ENCODE peak calls at places on chromosome 10, in six cellular contexts. L is tibial artery; V is ascending aorta; X is stimulated activated effector memory CD8-positive, alpha-beta T cell treated with anti-CD3 and anti-CD28 coated beads, Interleukin-12 subunit alpha, Interleukin-12 subunit beta, amount 100 ng/mL, for 72 hours; R is activated CD4-positive, alpha-beta T cell treated with anti-CD3 and anti-CD28 coated beads for 24 hours; W is thoracic aorta. M is an unnamed sample.

GRCh38 chr10:13338337-13339128 is 9.6 kb downstream of the SEPHS1 start:
- DNase-seq in L (no peak), V (no peak), X (no peak), R (no peak), W (no peak), M (no peak)

GRCh38 chr10:129905553-129905952 is 58.5 kb downstream of the EBF3 start:
- DNase-seq in L (no peak), V (no peak), X (no peak), R (no peak), W (no peak), M (no peak)

GRCh38 chr10:86269332-86269731 is 97.3 kb downstream of the GRID1 start:
- DNase-seq in L (no peak), V (no peak), X (no peak), R (no peak), W (no peak), M (no peak)

GRCh38 chr10:72186633-72187330 is 29.0 kb upstream of the ANAPC16 start:
- DNase-seq in L (peak; percentile 54), V (no peak), X (no peak), R (no peak), W (no peak), M (no peak)

GRCh38 chr10:116974442-116975005 is 30.5 kb downstream of the SHTN1 start:
- DNase-seq in L (no peak), V (no peak), X (no peak), R (no peak), W (no peak), M (no peak)

GRCh38 chr10:70530315-70530714 is 51.7 kb downstream of the PALD1 start:
- DNase-seq in L (no peak), V (no peak), X (no peak), R (no peak), W (no peak), M (no peak)

GRCh38 chr10:106043833-106044232 is 1120.7 kb downstream of the SORCS1 start:
- DNase-seq in L (no peak), V (no peak), X (no peak), R (no peak), W (no peak), M (no peak)

GRCh38 chr10:97333351-97333600 is 1.3 kb downstream of the FRAT2 start:
- DNase-seq in L (no peak), V (no peak), X (no peak), R (no peak), W (no peak), M (no peak)

GRCh38 chr10:110358869-110359629 is 54.3 kb upstream of the SMNDC1 start:
- DNase-seq in L (no peak), V (no peak), X (no peak), R (no peak), W (no peak), M (no peak)

GRCh38 chr10:74586088-74586585 is 240.3 kb upstream of the KAT6B start:
- DNase-seq in L (no peak), V (no peak), X (peak; percentile 59), R (no peak), W (no peak), M (no peak)

GRCh38 chr10:6536102-6536501 is 44.0 kb downstream of the PRKCQ start:
- DNase-seq in L (no peak), V (no peak), X (no peak), R (no peak), W (no peak), M (no peak)

GRCh38 chr10:70760271-70760787 is 24.8 kb downstream of the TBATA start:
- DNase-seq in L (no peak), V (no peak), X (no peak), R (no peak), W (no peak), M (no peak)

GRCh38 chr10:13716161-13717071 is 129.7 kb downstream of the PRPF18 start:
- DNase-seq in L (no peak), V (no peak), X (no peak), R (no peak), W (no peak), M (no peak)

GRCh38 chr10:58590152-58590551 is 77.5 kb downstream of the BICC1 start:
- DNase-seq in L (peak; percentile 54), V (no peak), X (no peak), R (no peak), W (no peak), M (no peak)

GRCh38 chr10:85105614-85106013 is 777.2 kb downstream of the CCSER2 start:
- DNase-seq in L (no peak), V (no peak), X (no peak), R (no peak), W (no peak), M (no peak)

GRCh38 chr10:49282879-49283321 is 16.1 kb upstream of the C10orf71 start:
- DNase-seq in L (no peak), V (no peak), X (no peak), R (no peak), W (no peak), M (no peak)

GRCh38 chr10:131131726-131132561 is 179.6 kb downstream of the TCERG1L start:
- DNase-seq in L (no peak), V (no peak), X (no peak), R (no peak), W (no peak), M (no peak)

GRCh38 chr10:121002586-121003205 is 151.5 kb downstream of the WDR11 start:
- DNase-seq in L (no peak), V (no peak), X (no peak), R (no peak), W (no peak), M (no peak)

GRCh38 chr10:59995862-59996261 is 89.5 kb upstream of the CCDC6 start:
- DNase-seq in L (no peak), V (no peak), X (no peak), R (no peak), W (no peak), M (no peak)

GRCh38 chr10:122263971-122264370 is 7.1 kb upstream of the BTBD16 start:
- DNase-seq in L (no peak), V (no peak), X (no peak), R (no peak), W (no peak), M (no peak)

GRCh38 chr10:131184503-131184902 is 127.0 kb downstream of the TCERG1L start:
- DNase-seq in L (no peak), V (no peak), X (no peak), R (no peak), W (no peak), M (no peak)

GRCh38 chr10:77893386-77893785 is 33.2 kb downstream of the DLG5 start:
- DNase-seq in L (no peak), V (no peak), X (no peak), R (no peak), W (no peak), M (no peak)

GRCh38 chr10:106577266-106577665 is 587.2 kb downstream of the SORCS1 start:
- DNase-seq in L (no peak), V (no peak), X (no peak), R (no peak), W (no peak), M (no peak)

GRCh38 chr10:133377818-133378250 is 1.2 kb upstream of the PAOX start:
- DNase-seq in L (no peak), V (no peak), X (no peak), R (no peak), W (no peak), M (no peak)

GRCh38 chr10:55180357-55180756 is 379.3 kb upstream of the PCDH15 start:
- DNase-seq in L (no peak), V (no peak), X (no peak), R (no peak), W (no peak), M (no peak)

GRCh38 chr10:75211007-75211735 is 575 bp downstream of the VDAC2 start:
- DNase-seq in L (no peak), V (no peak), X (peak; percentile 61), R (peak; percentile 4), W (no peak), M (no peak)

GRCh38 chr10:29668628-29669027 is 33.9 kb upstream of the SVIL start:
- DNase-seq in L (no peak), V (no peak), X (no peak), R (no peak), W (no peak), M (no peak)

GRCh38 chr10:78255796-78256638 is 222.4 kb downstream of the RPS24 start:
- DNase-seq in L (peak; percentile 80), V (peak; percentile 64), X (no peak), R (no peak), W (peak; percentile 69), M (no peak)

GRCh38 chr10:120979435-120980315 is 128.5 kb downstream of the WDR11 start:
- DNase-seq in L (no peak), V (no peak), X (peak; percentile 48), R (peak; percentile 3), W (no peak), M (no peak)

GRCh38 chr10:51709324-51709972 is 10.1 kb upstream of the CSTF2T start:
- DNase-seq in L (no peak), V (no peak), X (no peak), R (no peak), W (no peak), M (no peak)

GRCh38 chr10:70459771-70460490 is 18.4 kb upstream of the NODAL start:
- DNase-seq in L (no peak), V (no peak), X (no peak), R (no peak), W (no peak), M (no peak)

GRCh38 chr10:63819753-63820347 is 298.6 kb downstream of the REEP3 start:
- DNase-seq in L (peak; percentile 83), V (no peak), X (no peak), R (peak; percentile 19), W (peak; percentile 13), M (no peak)